ENCODE peak calls at places on chromosomes 1 and 21, in six cellular contexts. L is stimulated activated CD4-positive, alpha-beta T cell treated with anti-CD3 and anti-CD28 coated beads, Interleukin-2, amount 100 ng/mL, for 24 hours; J is ELR; F is heart right ventricle; S is activated CD8-positive, alpha-beta T cell treated with anti-CD3 and anti-CD28 coated beads for 36 hours; N is tibial artery. B is an unnamed sample.

GRCh38 chr1:10765734-10766478 is 30.5 kb downstream of the CASZ1 start:
- DNase-seq in L (no peak), J (no peak), F (peak), S (no peak), N (no peak), B (no peak)

GRCh38 chr1:23601104-23601967 is 42.0 kb upstream of the ID3 start:
- DNase-seq in L (no peak), J (no peak), F (no peak), S (no peak), N (no peak), B (no peak)

GRCh38 chr1:187460093-187460492 is 631.3 kb downstream of the PLA2G4A start:
- DNase-seq in L (no peak), J (no peak), F (no peak), S (no peak), N (no peak), B (no peak)

GRCh38 chr21:44935533-44935927 is 4.3 kb upstream of the SLX9 start:
- DNase-seq in L (no peak), J (no peak), F (no peak), S (no peak), N (no peak), B (no peak)

GRCh38 chr1:18849252-18849651 is 10.2 kb downstream of the TAS1R2 start:
- DNase-seq in L (no peak), J (no peak), F (no peak), S (no peak), N (no peak), B (no peak)

GRCh38 chr1:204367956-204368355 is 8.2 kb upstream of the PLEKHA6 start:
- DNase-seq in L (no peak), J (peak), F (no peak), S (no peak), N (no peak), B (no peak)

GRCh38 chr1:244346972-244347618 is 104.6 kb downstream of the ADSS2 start:
- DNase-seq in L (no peak), J (no peak), F (no peak), S (no peak), N (no peak), B (no peak)

GRCh38 chr1:81670997-81671396 is 129.7 kb upstream of the ADGRL2 start:
- DNase-seq in L (no peak), J (no peak), F (no peak), S (no peak), N (no peak), B (no peak)

GRCh38 chr1:10564063-10564462 is 89.3 kb downstream of the PEX14 start:
- DNase-seq in L (no peak), J (no peak), F (no peak), S (no peak), N (no peak), B (no peak)

GRCh38 chr1:197774691-197775281 is 494 bp downstream of the DENND1B start:
- DNase-seq in L (peak), J (peak), F (peak), S (peak), N (peak), B (no peak)